ENCODE peak calls at places on chromosomes 16 and 17, in ten cellular contexts. G is pons; N is AG04449; Q is HFFc6; J is activated gamma-delta T cell treated with anti-CD3 and anti-CD28 coated beads, Interleukin-2, amount 50 U/mL, for 16 hours; R is psoas muscle; L is AG09319; H is amniotic stem cell; D is WTC11; Z is stimulated activated CD8-positive, alpha-beta memory T cell treated with anti-CD3 and anti-CD28 coated beads, Interleukin-2, amount 100 ng/mL, for 48 hours. A is an unnamed sample.

GRCh38 chr17:73315481-73315880 is 3.7 kb upstream of the CDC42EP4 start:
- DNase-seq in L (no peak), Z (no peak), N (no peak), G (no peak), R (no peak), J (no peak), Q (no peak), H (no peak), D (no peak), A (no peak)

GRCh38 chr17:8658800-8659199 is 28.3 kb upstream of the MYH10 start:
- DNase-seq in L (no peak), D (no peak), N (no peak), Z (no peak), R (no peak), H (no peak), G (no peak), Q (no peak), J (no peak), A (no peak)

GRCh38 chr16:9139965-9140364 is 48.5 kb downstream of the HAPSTR1 start:
- DNase-seq in Q (no peak), Z (no peak), N (no peak), D (peak; percentile 50), R (peak; percentile 15), L (no peak), G (no peak), H (no peak), J (no peak), A (no peak)

GRCh38 chr16:64280317-64280716 is 841.5 kb downstream of the CDH11 start:
- DNase-seq in R (no peak), D (no peak), L (no peak), H (no peak), G (no peak), Z (no peak), N (no peak), J (no peak), Q (no peak), A (no peak)

GRCh38 chr16:5065368-5065767 is 388 bp downstream of the C16orf89 start:
- DNase-seq in L (no peak), Q (no peak), D (no peak), H (no peak), R (no peak), Z (no peak), G (no peak), N (no peak), J (no peak), A (no peak)

GRCh38 chr16:30535777-30536190 is 1.1 kb upstream of the ZNF747 start:
- DNase-seq in H (no peak), D (peak; percentile 77), R (peak; percentile 86), G (peak; percentile 76), L (peak; percentile 34), Z (peak; percentile 49), J (peak; percentile 45), N (no peak), Q (peak; percentile 64), A (peak; percentile 83)

GRCh38 chr16:89907055-89907814 is 11.4 kb upstream of the MC1R start:
- DNase-seq in J (no peak), G (no peak), Q (no peak), Z (no peak), R (peak; percentile 40), H (no peak), D (no peak), N (no peak), L (no peak), A (no peak)

GRCh38 chr17:31391496-31391949 is at the start of gene RAB11FIP4:
- DNase-seq in G (no peak), Q (no peak), R (no peak), D (peak; percentile 59), H (no peak), N (no peak), J (no peak), L (no peak), Z (no peak), A (peak; percentile 54)

GRCh38 chr16:54444851-54445523 is 158.4 kb upstream of the IRX3 start:
- DNase-seq in L (no peak), Q (no peak), G (no peak), D (no peak), N (no peak), H (no peak), R (no peak), J (no peak), Z (no peak), A (no peak)

GRCh38 chr17:56717471-56717870 is 116.2 kb downstream of the C17orf67 start:
- DNase-seq in G (no peak), Q (no peak), L (no peak), D (no peak), J (no peak), H (no peak), R (no peak), N (no peak), Z (no peak), A (no peak)

GRCh38 chr16:23771027-23771426 is 16.2 kb downstream of the CHP2 start:
- DNase-seq in N (no peak), J (no peak), Z (no peak), L (no peak), D (no peak), Q (no peak), H (no peak), R (no peak), G (no peak), A (no peak)

GRCh38 chr16:497258-497657 is 30.3 kb upstream of the CAPN15 start:
- DNase-seq in J (no peak), Q (no peak), N (no peak), G (no peak), D (no peak), H (no peak), R (no peak), Z (no peak), L (no peak), A (no peak)

GRCh38 chr17:48598727-48599126 is 5.1 kb upstream of the HOXB5 start:
- DNase-seq in H (no peak), L (no peak), G (no peak), R (no peak), Z (no peak), Q (no peak), J (no peak), D (no peak), N (no peak), A (no peak)

GRCh38 chr16:13254998-13255614 is 353.7 kb downstream of the SHISA9 start:
- DNase-seq in H (no peak), G (no peak), Z (no peak), J (no peak), R (no peak), D (no peak), L (no peak), Q (no peak), N (no peak), A (no peak)

GRCh38 chr16:86778108-86778745 is 199.9 kb downstream of the FOXL1 start:
- DNase-seq in Z (no peak), R (no peak), N (no peak), G (no peak), D (no peak), Q (no peak), J (no peak), L (no peak), H (no peak), A (no peak)

GRCh38 chr17:72804949-72805348 is 287.5 kb downstream of the SLC39A11 start:
- DNase-seq in D (no peak), R (no peak), H (no peak), J (no peak), N (no peak), L (no peak), G (no peak), Z (no peak), Q (no peak), A (no peak)

GRCh38 chr16:83011101-83011720 is 384.4 kb downstream of the CDH13 start:
- DNase-seq in L (no peak), D (no peak), Z (no peak), J (no peak), Q (no peak), R (no peak), H (no peak), N (no peak), G (no peak), A (no peak)

GRCh38 chr17:72169823-72170222 is 49.0 kb downstream of the SOX9 start:
- DNase-seq in G (no peak), N (no peak), Z (no peak), Q (no peak), R (no peak), J (no peak), D (no peak), H (no peak), L (no peak), A (no peak)

GRCh38 chr17:41906465-41907184 is 12.1 kb downstream of the ACLY start:
- DNase-seq in G (no peak), J (no peak), Z (no peak), D (no peak), Q (no peak), L (no peak), R (no peak), N (no peak), H (no peak), A (no peak)

GRCh38 chr17:5785867-5786509 is 201.7 kb upstream of the NLRP1 start:
- DNase-seq in G (no peak), N (no peak), D (no peak), L (no peak), Z (no peak), Q (peak; percentile 72), R (no peak), J (no peak), H (peak; percentile 22), A (no peak)

GRCh38 chr17:3865166-3865565 is 19.1 kb upstream of the NCBP3 start:
- DNase-seq in J (no peak), N (no peak), D (no peak), H (no peak), R (no peak), Z (no peak), G (no peak), L (peak; percentile 22), Q (peak; percentile 75), A (no peak)

GRCh38 chr16:424033-424622 is 1.3 kb upstream of the RAB11FIP3 start:
- DNase-seq in D (no peak), Q (peak; percentile 98), H (peak; percentile 71), Z (no peak), N (peak; percentile 96), G (peak; percentile 63), J (no peak), L (peak; percentile 90), R (peak; percentile 89), A (no peak)

GRCh38 chr17:21843318-21843865 is 151.1 kb downstream of the KCNJ18 start:
- DNase-seq in Q (no peak), G (no peak), D (no peak), Z (no peak), H (no peak), J (no peak), N (no peak), R (peak; percentile 39), L (no peak), A (no peak)

GRCh38 chr17:35257080-35257701 is 14.3 kb downstream of the SLFN5 start:
- DNase-seq in R (no peak), G (no peak), Z (no peak), J (no peak), Q (peak; percentile 38), L (no peak), H (no peak), D (no peak), N (no peak), A (no peak)

GRCh38 chr17:50022463-50023130 is 27.6 kb upstream of the DLX3 start:
- DNase-seq in G (no peak), Q (peak; percentile 42), N (no peak), D (no peak), L (no peak), Z (no peak), J (no peak), R (no peak), H (no peak), A (peak; percentile 17)

GRCh38 chr17:55601874-55602364 is 90.7 kb upstream of the SMIM36 start:
- DNase-seq in Z (no peak), N (no peak), H (no peak), L (no peak), D (peak; percentile 21), J (no peak), R (no peak), Q (peak; percentile 50), G (no peak), A (no peak)

GRCh38 chr17:11276486-11276885 is 35.5 kb downstream of the SHISA6 start:
- DNase-seq in Z (no peak), J (no peak), R (no peak), D (no peak), L (no peak), N (no peak), Q (no peak), H (no peak), G (no peak), A (no peak)